ENCODE peak calls at places on chromosomes 7 and 10, in four cellular contexts. F, P, T and U are unnamed samples. For H3K9me3, the result is how much of the 10 kb centered on the place peaks cover.

GRCh38 chr7:141039366-141039765 is 24.6 kb upstream of the MRPS33 start:
- DNase-seq in T (no peak), F (no peak), P (no peak), U (no peak)

GRCh38 chr10:561721-562120 is 127.7 kb downstream of the DIP2C start:
- DNase-seq in F (no peak), P (no peak), T (no peak), U (no peak)

GRCh38 chr10:393346-393745 is 258.1 kb downstream of the ZMYND11 start:
- DNase-seq in P (no peak), F (no peak), T (no peak), U (no peak)

GRCh38 chr7:27112960-27113949 is 10.8 kb upstream of the HOXA2 start:
- DNase-seq in F (peak), P (no peak), T (no peak), U (peak)

GRCh38 chr7:132697032-132697431 is 120.8 kb upstream of the PLXNA4 start:
- DNase-seq in F (no peak), P (no peak), T (no peak), U (no peak)

GRCh38 chr10:4246881-4247358 is 461.9 kb upstream of the KLF6 start:
- DNase-seq in P (no peak), F (no peak), T (no peak), U (no peak)

GRCh38 chr7:35727571-35727970 is 32.6 kb upstream of the HERPUD2 start:
- DNase-seq in T (no peak), F (no peak), P (no peak), U (no peak)

GRCh38 chr7:101816499-101817030 is 861 bp upstream of the CUX1 start:
- DNase-seq in T (peak), F (peak), P (no peak), U (peak)

GRCh38 chr7:92833766-92834605 is 2.4 kb downstream of the CDK6 start:
- DNase-seq in F (peak), T (peak), P (peak), U (peak)

GRCh38 chr7:157205438-157205837 is 66.7 kb downstream of the UBE3C start:
- DNase-seq in F (no peak), P (no peak), T (no peak), U (no peak)

GRCh38 chr7:79199961-79200360 is 253.5 kb downstream of the MAGI2 start:
- DNase-seq in T (no peak), P (no peak), F (no peak), U (no peak)

GRCh38 chr7:29987083-29987482 is 2.5 kb downstream of the SCRN1 start:
- DNase-seq in F (no peak), T (no peak), P (no peak), U (no peak)

GRCh38 chr7:142992427-142992826 is 30.3 kb upstream of the KEL start:
- DNase-seq in P (no peak), F (no peak), T (peak), U (no peak)

GRCh38 chr7:138245216-138245615 is 169.0 kb downstream of the AKR1D1 start:
- DNase-seq in P (no peak), T (no peak), F (no peak), U (no peak)

GRCh38 chr10:11879387-11880168 is 56.4 kb downstream of the PROSER2 start:
- DNase-seq in P (no peak), F (no peak), T (no peak), U (no peak)

GRCh38 chr7:74134117-74134539 is 40.0 kb upstream of the EIF4H start:
- DNase-seq in P (no peak), F (no peak), T (no peak), U (no peak)

GRCh38 chr7:46934198-46934825 is 647.6 kb downstream of the TNS3 start:
- DNase-seq in P (no peak), F (no peak), T (no peak), U (no peak)

GRCh38 chr7:137073571-137074325 is 205.3 kb downstream of the CHRM2 start:
- DNase-seq in F (no peak), P (no peak), T (no peak), U (no peak)

GRCh38 chr7:73668103-73668937 is 689 bp downstream of the VPS37D start:
- DNase-seq in T (no peak), F (peak), P (no peak), U (no peak)

GRCh38 chr10:2798340-2798739 is 269.0 kb upstream of the PFKP start:
- DNase-seq in P (no peak), F (no peak), T (no peak), U (no peak)

GRCh38 chr7:36021917-36022550 is 131.0 kb upstream of the EEPD1 start:
- DNase-seq in T (no peak), F (no peak), P (no peak), U (no peak)

GRCh38 chr7:86745019-86745745 is 101.5 kb downstream of the GRM3 start:
- DNase-seq in F (no peak), P (no peak), T (no peak), U (no peak)

GRCh38 chr10:76433161-76434005 is 1002.0 kb downstream of the LRMDA start:
- DNase-seq in T (no peak), F (no peak), P (no peak), U (peak)

GRCh38 chr7:66903360-66904062 is 17.5 kb upstream of the TMEM248 start:
- DNase-seq in P (no peak), F (no peak), T (no peak), U (no peak)

DNA sequence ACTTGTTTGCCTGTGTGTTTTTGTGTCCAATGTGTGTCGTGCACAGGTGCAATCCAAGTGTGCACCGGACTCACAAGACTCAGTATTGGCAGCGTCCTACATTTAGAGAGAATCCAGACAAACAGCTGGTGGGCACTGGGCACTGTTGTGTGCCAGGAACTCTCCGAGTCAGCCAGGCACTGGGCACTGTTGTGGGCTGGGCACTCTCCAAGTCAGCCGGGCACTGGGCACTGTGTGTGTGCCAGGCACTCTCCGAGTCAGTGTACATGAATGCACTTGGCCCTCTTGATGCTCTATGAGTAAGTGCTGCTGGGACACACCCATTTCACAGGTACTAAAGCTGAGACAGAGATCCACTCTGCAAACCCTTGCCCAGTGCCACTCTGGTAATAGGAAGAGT is 303.5 kb downstream of the PTPRN2 start:
- DNase-seq in F (no peak), T (no peak), P (no peak), U (no peak)
- H3K9me3 ChIP-seq in F (under half), T (under half), P (under half), U (under half)

GRCh38 chr7:25359471-25360059 is 131.3 kb upstream of the NPVF start:
- DNase-seq in P (no peak), T (no peak), F (no peak), U (no peak)
- H3K27ac ChIP-seq in P (no peak), T (no peak), F (no peak), U (no peak)

DNA sequence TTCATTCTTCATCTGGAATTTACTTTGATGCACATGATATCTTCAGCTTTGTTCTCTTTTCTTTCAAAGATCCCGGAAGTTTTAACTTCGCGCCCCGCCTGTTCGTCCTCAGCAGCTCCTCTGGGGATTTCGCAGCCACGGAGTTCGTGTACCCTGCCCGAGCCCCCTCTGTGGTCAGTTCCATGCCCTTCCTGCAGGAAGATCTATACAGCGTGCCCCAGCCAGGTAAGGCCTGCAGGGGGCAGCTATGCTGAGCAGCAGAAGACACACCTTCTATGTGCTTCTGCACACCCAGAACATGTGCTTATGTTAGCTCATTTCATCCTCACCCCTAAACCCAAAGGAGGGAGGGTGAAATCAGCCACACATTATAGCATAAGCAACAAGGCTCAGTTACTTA is 79.7 kb upstream of the LYZL2 start:
- DNase-seq in F (no peak), T (no peak), P (no peak), U (no peak)
- TF ChIP-seq CTCF in F (no peak), T (peak), P (no peak), U (no peak)

GRCh38 chr10:13079776-13080050 is 20.2 kb upstream of the OPTN start:
- DNase-seq in P (no peak), T (no peak), F (no peak), U (no peak)
- H3K9me3 ChIP-seq in P (under half), T (under half), F (under half), U (under half)